ENCODE peak calls at places on chromosomes 7 and 10, in eight cellular contexts. One of them, this sample, is unnamed. For H3K36me3, the result is how much of the 10 kb centered on the place peaks cover.

GRCh38 chr7:30207376-30207775 is 72.6 kb downstream of the MTURN start:
- DNase-seq in IMR-90: no peak
- DNase-seq in stomach: no peak
- DNase-seq in left ventricle myocardium inferior: no peak
- DNase-seq in thoracic aorta: no peak
- DNase-seq in adrenal gland: no peak
- DNase-seq in pancreas: no peak
- DNase-seq in PC-9: no peak
- DNase-seq in this sample: no peak

GRCh38 chr10:103395754-103396066 is 565 bp downstream of the ATP5MK start:
- DNase-seq in IMR-90: peak
- DNase-seq in stomach: no peak
- DNase-seq in left ventricle myocardium inferior: no peak
- DNase-seq in thoracic aorta: no peak
- DNase-seq in adrenal gland: no peak
- DNase-seq in pancreas: peak
- DNase-seq in PC-9: no peak
- DNase-seq in this sample: no peak

GRCh38 chr10:77606751-77607150 is 30.9 kb downstream of the KCNMA1 start:
- DNase-seq in IMR-90: no peak
- DNase-seq in stomach: no peak
- DNase-seq in left ventricle myocardium inferior: no peak
- DNase-seq in thoracic aorta: no peak
- DNase-seq in adrenal gland: no peak
- DNase-seq in pancreas: no peak
- DNase-seq in PC-9: peak
- DNase-seq in this sample: no peak

GRCh38 chr10:97648557-97649404 is 8.3 kb downstream of the PI4K2A start:
- DNase-seq in IMR-90: peak
- DNase-seq in stomach: no peak
- DNase-seq in left ventricle myocardium inferior: no peak
- DNase-seq in thoracic aorta: no peak
- DNase-seq in adrenal gland: peak
- DNase-seq in pancreas: no peak
- DNase-seq in PC-9: peak
- DNase-seq in this sample: peak

GRCh38 chr10:52682766-52683165 is 89.8 kb downstream of the MBL2 start:
- DNase-seq in IMR-90: no peak
- DNase-seq in stomach: no peak
- DNase-seq in left ventricle myocardium inferior: no peak
- DNase-seq in thoracic aorta: no peak
- DNase-seq in adrenal gland: no peak
- DNase-seq in pancreas: no peak
- DNase-seq in PC-9: peak
- DNase-seq in this sample: no peak

GRCh38 chr7:101712652-101713051 is 83.6 kb upstream of the MYL10 start:
- DNase-seq in IMR-90: no peak
- DNase-seq in stomach: no peak
- DNase-seq in left ventricle myocardium inferior: no peak
- DNase-seq in thoracic aorta: no peak
- DNase-seq in adrenal gland: no peak
- DNase-seq in pancreas: no peak
- DNase-seq in PC-9: no peak
- DNase-seq in this sample: no peak

GRCh38 chr10:69332278-69333010 is 54.1 kb downstream of the HK1 start:
- DNase-seq in IMR-90: no peak
- DNase-seq in stomach: peak
- DNase-seq in left ventricle myocardium inferior: no peak
- DNase-seq in thoracic aorta: no peak
- DNase-seq in adrenal gland: no peak
- DNase-seq in pancreas: no peak
- DNase-seq in PC-9: peak
- DNase-seq in this sample: no peak

GRCh38 chr7:37411444-37412034 is 37.1 kb downstream of the ELMO1 start:
- DNase-seq in IMR-90: no peak
- DNase-seq in stomach: no peak
- DNase-seq in left ventricle myocardium inferior: no peak
- DNase-seq in thoracic aorta: no peak
- DNase-seq in adrenal gland: no peak
- DNase-seq in pancreas: no peak
- DNase-seq in PC-9: no peak
- DNase-seq in this sample: no peak

GRCh38 chr10:125029584-125030242 is 87.8 kb downstream of the ZRANB1 start:
- DNase-seq in IMR-90: peak
- DNase-seq in stomach: no peak
- DNase-seq in left ventricle myocardium inferior: no peak
- DNase-seq in thoracic aorta: no peak
- DNase-seq in adrenal gland: no peak
- DNase-seq in pancreas: peak
- DNase-seq in PC-9: no peak
- DNase-seq in this sample: no peak

GRCh38 chr7:46015107-46015868 is 94.2 kb upstream of the IGFBP3 start:
- DNase-seq in IMR-90: peak
- DNase-seq in stomach: no peak
- DNase-seq in left ventricle myocardium inferior: peak
- DNase-seq in thoracic aorta: no peak
- DNase-seq in adrenal gland: peak
- DNase-seq in pancreas: no peak
- DNase-seq in PC-9: no peak
- DNase-seq in this sample: peak

GRCh38 chr7:265998-266850 is 23.7 kb upstream of the FOXL3 start:
- DNase-seq in IMR-90: no peak
- DNase-seq in stomach: peak
- DNase-seq in left ventricle myocardium inferior: no peak
- DNase-seq in thoracic aorta: no peak
- DNase-seq in adrenal gland: no peak
- DNase-seq in pancreas: no peak
- DNase-seq in PC-9: no peak
- DNase-seq in this sample: no peak

GRCh38 chr7:265192-265997 is 24.6 kb upstream of the FOXL3 start:
- DNase-seq in IMR-90: no peak
- DNase-seq in stomach: no peak
- DNase-seq in left ventricle myocardium inferior: no peak
- DNase-seq in thoracic aorta: no peak
- DNase-seq in adrenal gland: no peak
- DNase-seq in pancreas: no peak
- DNase-seq in PC-9: no peak
- DNase-seq in this sample: no peak

GRCh38 chr7:262251-262572 is 27.8 kb upstream of the FOXL3 start:
- DNase-seq in IMR-90: no peak
- DNase-seq in stomach: no peak
- DNase-seq in left ventricle myocardium inferior: peak
- DNase-seq in thoracic aorta: no peak
- DNase-seq in adrenal gland: no peak
- DNase-seq in pancreas: no peak
- DNase-seq in PC-9: no peak
- DNase-seq in this sample: no peak

GRCh38 chr7:266851-267840 is 22.8 kb upstream of the FOXL3 start:
- DNase-seq in IMR-90: no peak
- DNase-seq in stomach: peak
- DNase-seq in left ventricle myocardium inferior: no peak
- DNase-seq in thoracic aorta: no peak
- DNase-seq in adrenal gland: peak
- DNase-seq in pancreas: peak
- DNase-seq in PC-9: peak
- DNase-seq in this sample: no peak

GRCh38 chr7:264541-265191 is 25.3 kb upstream of the FOXL3 start:
- DNase-seq in IMR-90: no peak
- DNase-seq in stomach: peak
- DNase-seq in left ventricle myocardium inferior: no peak
- DNase-seq in thoracic aorta: no peak
- DNase-seq in adrenal gland: no peak
- DNase-seq in pancreas: no peak
- DNase-seq in PC-9: peak
- DNase-seq in this sample: no peak
- H3K27ac ChIP-seq in IMR-90: no peak
- H3K27ac ChIP-seq in stomach: peak
- H3K27ac ChIP-seq in left ventricle myocardium inferior: no peak
- H3K27ac ChIP-seq in thoracic aorta: no peak
- H3K27ac ChIP-seq in adrenal gland: no peak
- H3K27ac ChIP-seq in pancreas: no peak
- H3K27ac ChIP-seq in PC-9: no peak
- H3K27ac ChIP-seq in this sample: no peak

GRCh38 chr10:48305905-48306264 is 592 bp upstream of the MAPK8 start:
- DNase-seq in IMR-90: no peak
- DNase-seq in stomach: no peak
- DNase-seq in left ventricle myocardium inferior: no peak
- DNase-seq in thoracic aorta: no peak
- DNase-seq in adrenal gland: no peak
- DNase-seq in pancreas: no peak
- DNase-seq in PC-9: no peak
- DNase-seq in this sample: no peak

GRCh38 chr10:48307584-48307983 is 1.1 kb downstream of the MAPK8 start:
- DNase-seq in IMR-90: no peak
- DNase-seq in stomach: no peak
- DNase-seq in left ventricle myocardium inferior: no peak
- DNase-seq in thoracic aorta: no peak
- DNase-seq in adrenal gland: no peak
- DNase-seq in pancreas: no peak
- DNase-seq in PC-9: no peak
- DNase-seq in this sample: no peak

GRCh38 chr10:48309711-48310226 is 3.3 kb downstream of the MAPK8 start:
- DNase-seq in IMR-90: peak
- DNase-seq in stomach: no peak
- DNase-seq in left ventricle myocardium inferior: no peak
- DNase-seq in thoracic aorta: no peak
- DNase-seq in adrenal gland: no peak
- DNase-seq in pancreas: no peak
- DNase-seq in PC-9: no peak
- DNase-seq in this sample: no peak

GRCh38 chr10:48306870-48307531 is 524 bp downstream of the MAPK8 start:
- DNase-seq in IMR-90: peak
- DNase-seq in stomach: peak
- DNase-seq in left ventricle myocardium inferior: peak
- DNase-seq in thoracic aorta: peak
- DNase-seq in adrenal gland: peak
- DNase-seq in pancreas: peak
- DNase-seq in PC-9: peak
- DNase-seq in this sample: peak

GRCh38 chr10:48306265-48306869 is at the start of gene MAPK8:
- DNase-seq in IMR-90: peak
- DNase-seq in stomach: peak
- DNase-seq in left ventricle myocardium inferior: peak
- DNase-seq in thoracic aorta: peak
- DNase-seq in adrenal gland: peak
- DNase-seq in pancreas: peak
- DNase-seq in PC-9: peak
- DNase-seq in this sample: peak
- TF ChIP-seq CTCF in IMR-90: no peak
- TF ChIP-seq CTCF in stomach: no peak
- TF ChIP-seq CTCF in left ventricle myocardium inferior: no peak
- TF ChIP-seq CTCF in thoracic aorta: no peak
- TF ChIP-seq CTCF in adrenal gland: no peak
- TF ChIP-seq CTCF in pancreas: no peak
- TF ChIP-seq CTCF in PC-9: no peak
- TF ChIP-seq CTCF in this sample: no peak

GRCh38 chr7:66162622-66163021 is 42.5 kb upstream of the TPST1 start:
- DNase-seq in IMR-90: no peak
- DNase-seq in stomach: no peak
- DNase-seq in left ventricle myocardium inferior: no peak
- DNase-seq in thoracic aorta: no peak
- DNase-seq in adrenal gland: no peak
- DNase-seq in pancreas: no peak
- DNase-seq in PC-9: no peak
- DNase-seq in this sample: no peak

GRCh38 chr7:66153691-66154090 is 39.0 kb downstream of the CRCP start:
- DNase-seq in IMR-90: no peak
- DNase-seq in stomach: no peak
- DNase-seq in left ventricle myocardium inferior: no peak
- DNase-seq in thoracic aorta: no peak
- DNase-seq in adrenal gland: no peak
- DNase-seq in pancreas: no peak
- DNase-seq in PC-9: no peak
- DNase-seq in this sample: no peak

GRCh38 chr7:66152538-66153191 is 38.0 kb downstream of the CRCP start:
- DNase-seq in IMR-90: peak
- DNase-seq in stomach: no peak
- DNase-seq in left ventricle myocardium inferior: no peak
- DNase-seq in thoracic aorta: no peak
- DNase-seq in adrenal gland: no peak
- DNase-seq in pancreas: no peak
- DNase-seq in PC-9: no peak
- DNase-seq in this sample: no peak

DNA sequence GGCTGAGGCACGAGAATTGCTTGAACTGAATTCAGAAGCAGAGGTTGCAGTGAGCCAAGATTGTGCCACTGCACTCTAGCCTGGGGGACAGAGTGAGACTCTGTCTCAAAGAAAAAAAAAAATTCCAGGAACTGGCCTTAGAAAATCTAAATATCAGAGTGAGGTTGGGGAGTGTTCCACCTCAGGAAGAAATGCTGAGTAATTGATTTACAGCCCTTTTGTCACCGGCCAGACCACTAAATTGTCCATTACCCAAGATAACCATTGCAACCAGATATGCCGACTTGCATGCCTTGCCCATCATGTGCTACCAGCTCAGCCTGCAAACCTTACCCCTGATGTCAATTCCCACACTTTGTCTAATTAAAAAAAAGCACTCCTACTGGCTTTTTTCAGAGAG is 42.4 kb downstream of the CRCP start:
- DNase-seq in IMR-90: no peak
- DNase-seq in stomach: no peak
- DNase-seq in left ventricle myocardium inferior: no peak
- DNase-seq in thoracic aorta: no peak
- DNase-seq in adrenal gland: no peak
- DNase-seq in pancreas: no peak
- DNase-seq in PC-9: no peak
- DNase-seq in this sample: no peak
- H3K36me3 ChIP-seq in IMR-90: under half
- H3K36me3 ChIP-seq in stomach: half or more
- H3K36me3 ChIP-seq in left ventricle myocardium inferior: half or more
- H3K36me3 ChIP-seq in thoracic aorta: under half
- H3K36me3 ChIP-seq in adrenal gland: under half
- H3K36me3 ChIP-seq in pancreas: under half
- H3K36me3 ChIP-seq in PC-9: under half
- H3K36me3 ChIP-seq in this sample: under half

GRCh38 chr10:72056113-72056512 is 32.2 kb downstream of the SPOCK2 start:
- DNase-seq in IMR-90: no peak
- DNase-seq in stomach: peak
- DNase-seq in left ventricle myocardium inferior: peak
- DNase-seq in thoracic aorta: no peak
- DNase-seq in adrenal gland: peak
- DNase-seq in pancreas: peak
- DNase-seq in PC-9: no peak
- DNase-seq in this sample: no peak

GRCh38 chr10:72058989-72059842 is 29.1 kb downstream of the SPOCK2 start:
- DNase-seq in IMR-90: no peak
- DNase-seq in stomach: no peak
- DNase-seq in left ventricle myocardium inferior: no peak
- DNase-seq in thoracic aorta: no peak
- DNase-seq in adrenal gland: no peak
- DNase-seq in pancreas: no peak
- DNase-seq in PC-9: no peak
- DNase-seq in this sample: no peak

GRCh38 chr10:72058347-72058898 is 29.9 kb downstream of the SPOCK2 start:
- DNase-seq in IMR-90: no peak
- DNase-seq in stomach: no peak
- DNase-seq in left ventricle myocardium inferior: no peak
- DNase-seq in thoracic aorta: no peak
- DNase-seq in adrenal gland: no peak
- DNase-seq in pancreas: no peak
- DNase-seq in PC-9: no peak
- DNase-seq in this sample: no peak

GRCh38 chr10:72059843-72060822 is 28.2 kb downstream of the SPOCK2 start:
- DNase-seq in IMR-90: no peak
- DNase-seq in stomach: no peak
- DNase-seq in left ventricle myocardium inferior: no peak
- DNase-seq in thoracic aorta: no peak
- DNase-seq in adrenal gland: no peak
- DNase-seq in pancreas: no peak
- DNase-seq in PC-9: no peak
- DNase-seq in this sample: no peak

GRCh38 chr10:72056932-72057751 is 31.2 kb downstream of the SPOCK2 start:
- DNase-seq in IMR-90: no peak
- DNase-seq in stomach: peak
- DNase-seq in left ventricle myocardium inferior: no peak
- DNase-seq in thoracic aorta: no peak
- DNase-seq in adrenal gland: no peak
- DNase-seq in pancreas: peak
- DNase-seq in PC-9: no peak
- DNase-seq in this sample: no peak
- H3K27ac ChIP-seq in IMR-90: no peak
- H3K27ac ChIP-seq in stomach: no peak
- H3K27ac ChIP-seq in left ventricle myocardium inferior: peak
- H3K27ac ChIP-seq in thoracic aorta: no peak
- H3K27ac ChIP-seq in adrenal gland: no peak
- H3K27ac ChIP-seq in pancreas: peak
- H3K27ac ChIP-seq in PC-9: no peak
- H3K27ac ChIP-seq in this sample: no peak

This sample was measured in gastrocnemius medialis.